ENCODE peak calls at places on chromosomes 1 and 21, in seven cellular contexts. A is PC-3, B is GM23248, R is HCT116, L is MM.1S, D is OCI-LY7, T is neural progenitor cell. E is an unnamed sample.

GRCh38 chr1:115134850-115135484 is 45.7 kb upstream of the TSPAN2 start:
- DNase-seq in R (peak), L (no peak), T (no peak), D (no peak), A (peak), B (peak), E (peak)

GRCh38 chr21:16418211-16418610 is 688.4 kb downstream of the USP25 start:
- DNase-seq in B (peak), A (no peak), R (no peak), D (no peak), T (no peak), L (no peak), E (no peak)

GRCh38 chr1:19688041-19688842 is 23.6 kb downstream of the HTR6 start:
- DNase-seq in T (no peak), L (no peak), A (no peak), B (no peak), D (no peak), R (no peak), E (no peak)

GRCh38 chr1:69649383-69649782 is 81.7 kb downstream of the LRRC7 start:
- DNase-seq in T (no peak), A (no peak), B (no peak), D (no peak), R (no peak), L (no peak), E (no peak)

GRCh38 chr1:172144445-172145060 is 275.9 kb upstream of the C1orf105 start:
- DNase-seq in D (no peak), L (no peak), T (no peak), B (peak), A (no peak), R (no peak), E (peak)

GRCh38 chr1:179883040-179883501 is 986 bp downstream of the TOR1AIP1 start:
- DNase-seq in A (no peak), D (peak), B (no peak), R (no peak), L (peak), T (no peak), E (no peak)

GRCh38 chr1:156684227-156684782 is 7.1 kb upstream of the NES start:
- DNase-seq in T (no peak), B (peak), D (no peak), A (peak), R (no peak), L (no peak), E (no peak)

GRCh38 chr1:9280015-9280860 is 12.5 kb upstream of the SPSB1 start:
- DNase-seq in L (no peak), B (peak), A (peak), D (no peak), T (no peak), R (peak), E (peak)

GRCh38 chr1:55056632-55056992 is 17.3 kb downstream of the PCSK9 start:
- DNase-seq in L (no peak), D (no peak), T (no peak), B (no peak), R (no peak), A (no peak), E (no peak)

DNA sequence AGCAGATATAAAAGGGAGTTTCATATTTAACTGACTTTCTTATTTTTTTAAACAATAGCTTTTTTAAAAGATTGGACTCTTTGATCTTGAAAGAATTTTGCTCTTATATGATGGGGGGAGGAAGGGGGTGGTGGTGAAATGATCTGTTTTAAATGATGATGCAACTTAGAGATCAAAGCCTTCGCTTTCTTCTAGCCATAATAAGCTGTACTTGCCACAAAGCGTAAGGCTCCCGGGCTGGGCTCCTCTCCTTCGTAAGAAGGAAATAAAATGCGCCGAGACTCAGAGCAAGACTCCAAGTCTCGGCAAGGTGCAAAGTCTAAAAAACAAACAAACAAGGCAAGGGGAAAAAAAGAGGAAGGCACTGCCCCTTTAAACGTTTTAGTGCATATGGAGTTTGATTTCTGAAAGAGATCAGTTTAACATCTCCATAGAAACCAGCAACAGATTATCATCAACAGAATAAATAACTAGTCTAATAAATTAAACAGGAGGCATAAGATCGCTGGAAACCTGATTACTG is 3.3 kb downstream of the CASZ1 start:
- DNase-seq in A (peak), D (no peak), L (no peak), B (peak), R (no peak), T (peak), E (peak)
- TF ChIP-seq EZH2phosphoT487 in A (no peak), D (no peak), L (no peak), B (no peak), R (no peak), T (no peak), E (no peak)

DNA sequence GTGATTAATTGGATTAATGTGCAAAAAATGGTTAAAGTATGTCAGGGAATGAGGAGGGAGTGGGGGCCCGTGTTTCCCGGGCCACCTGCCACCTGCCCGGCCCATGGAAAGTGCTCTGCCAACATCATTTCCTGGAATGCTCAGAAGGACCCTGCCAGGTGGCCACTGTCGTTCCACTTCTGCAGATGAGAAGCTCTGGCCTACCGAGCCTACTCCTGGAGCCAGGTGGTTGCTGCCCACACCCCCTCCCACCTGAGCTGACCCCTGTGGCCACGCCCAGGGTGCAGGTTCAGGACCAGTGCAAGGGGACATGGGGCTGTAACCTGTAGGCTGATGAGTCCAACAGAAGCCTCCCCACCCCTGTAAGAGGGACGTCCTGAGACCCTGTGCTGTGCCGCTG is 99.7 kb downstream of the PRDM16 start:
- DNase-seq in L (no peak), R (no peak), A (no peak), D (no peak), B (no peak), T (no peak), E (no peak)
- TF ChIP-seq EZH2phosphoT487 in L (no peak), R (no peak), A (no peak), D (no peak), B (no peak), T (no peak), E (no peak)

GRCh38 chr1:65470766-65471165 is 50.3 kb downstream of the LEPR start:
- DNase-seq in D (no peak), R (no peak), B (peak), L (no peak), T (no peak), A (no peak), E (no peak)
- TF ChIP-seq EZH2phosphoT487 in D (no peak), R (no peak), B (no peak), L (no peak), T (no peak), A (no peak), E (no peak)

DNA sequence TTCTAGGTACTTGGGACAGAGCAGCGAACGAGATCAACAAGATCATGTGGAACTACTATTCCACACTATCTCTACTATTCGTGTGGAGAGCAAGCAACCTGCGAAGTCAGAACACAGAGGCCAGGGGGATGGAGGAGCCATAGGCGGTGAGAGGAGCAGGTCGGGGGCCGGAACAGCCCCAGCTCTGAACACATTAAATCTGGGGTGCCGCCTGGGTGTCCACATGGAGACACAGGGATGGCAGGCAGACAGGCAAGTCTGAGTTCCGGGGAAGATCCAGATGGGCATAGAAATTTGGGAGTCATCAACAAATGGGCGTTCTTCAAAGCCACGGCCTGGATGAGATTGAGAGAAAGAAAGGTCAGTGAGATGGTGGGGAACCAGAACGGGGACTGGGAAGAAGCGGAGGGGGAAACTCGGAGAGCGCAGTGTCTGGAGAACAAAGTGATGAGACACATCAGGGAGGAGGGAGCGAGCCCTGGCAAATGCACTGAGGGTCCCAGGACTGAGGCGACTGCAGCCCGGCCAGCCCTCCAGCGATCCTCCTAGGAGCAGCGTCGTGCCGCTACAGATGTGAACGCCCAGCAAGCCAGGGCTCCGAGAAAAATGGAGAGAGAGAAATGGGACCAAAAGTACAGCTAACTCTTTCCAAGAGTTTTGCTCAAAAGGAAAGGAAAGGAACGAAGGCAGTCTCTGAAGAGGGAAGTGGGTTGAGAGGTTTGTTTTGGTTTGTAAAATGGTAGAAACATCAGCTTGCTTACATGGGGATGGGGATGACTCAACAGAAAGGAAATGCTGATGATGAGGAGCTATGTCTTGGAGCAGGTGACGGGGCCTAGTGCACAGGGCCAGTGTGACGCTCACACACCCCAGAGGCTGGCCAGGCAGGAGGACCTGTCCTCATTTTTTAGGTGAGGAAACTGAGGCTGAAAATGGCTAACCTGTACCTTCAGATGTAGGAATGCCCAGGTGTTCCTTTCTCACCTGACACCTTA is 84.5 kb downstream of the GLIS1 start:
- DNase-seq in A (no peak), B (peak), R (no peak), L (no peak), T (no peak), D (no peak), E (no peak)
- TF ChIP-seq EZH2phosphoT487 in A (no peak), B (no peak), R (no peak), L (no peak), T (no peak), D (no peak), E (no peak)

GRCh38 chr1:232110281-232111090 is 483.9 kb downstream of the DISC1 start:
- DNase-seq in R (no peak), D (no peak), T (peak), A (no peak), B (peak), L (no peak), E (peak)

GRCh38 chr1:232108598-232108997 is 482.0 kb downstream of the DISC1 start:
- DNase-seq in A (peak), B (peak), D (no peak), R (no peak), T (no peak), L (no peak), E (no peak)

GRCh38 chr1:232114985-232115384 is 488.4 kb downstream of the DISC1 start:
- DNase-seq in B (no peak), R (no peak), A (no peak), T (no peak), L (no peak), D (no peak), E (no peak)

GRCh38 chr1:232111616-232112015 is 485.0 kb downstream of the DISC1 start:
- DNase-seq in R (no peak), L (no peak), D (no peak), B (no peak), T (no peak), A (no peak), E (no peak)
- TF ChIP-seq EZH2phosphoT487 in R (no peak), L (no peak), D (no peak), B (no peak), T (no peak), A (no peak), E (no peak)

GRCh38 chr1:109668123-109668800 is 405 bp downstream of the GSTM2 start:
- DNase-seq in R (no peak), B (peak), T (no peak), L (no peak), A (no peak), D (no peak), E (no peak)
- TF ChIP-seq EZH2phosphoT487 in R (no peak), B (no peak), T (no peak), L (no peak), A (no peak), D (no peak), E (no peak)

E was measured in hepatocyte.